ENCODE peak calls at places on chromosome 11, in seven cellular contexts. P is suprapubic skin, R is skeletal muscle cell, Y is mesendoderm, U is AG09309, F is pancreas, K is epithelial cell of esophagus. V is an unnamed sample.

GRCh38 chr11:118639899-118640298 is 32.5 kb downstream of the PHLDB1 start:
- DNase-seq in U (no peak), R (no peak), F (no peak), P (no peak), K (no peak), Y (no peak), V (no peak)

GRCh38 chr11:116787436-116787785 is 412 bp downstream of the ZPR1 start:
- DNase-seq in R (no peak), Y (no peak), U (no peak), P (no peak), F (no peak), K (no peak), V (no peak)

GRCh38 chr11:42299780-42300179 is 840.3 kb upstream of the LRRC4C start:
- DNase-seq in U (no peak), K (no peak), R (no peak), F (no peak), Y (no peak), P (no peak), V (no peak)

GRCh38 chr11:84408946-84409411 is 1122.8 kb upstream of the CCDC90B start:
- DNase-seq in F (no peak), Y (peak), R (peak), P (no peak), K (peak), U (peak), V (no peak)

GRCh38 chr11:134819026-134819425 is 407.0 kb upstream of the B3GAT1 start:
- DNase-seq in P (no peak), F (no peak), Y (peak), K (no peak), R (no peak), U (no peak), V (no peak)

GRCh38 chr11:66987158-66987620 is 12.1 kb downstream of the C11orf86 start:
- DNase-seq in F (no peak), P (no peak), K (no peak), R (no peak), Y (peak), U (no peak), V (no peak)

GRCh38 chr11:98561216-98561615 is 459.5 kb upstream of the CNTN5 start:
- DNase-seq in Y (no peak), R (no peak), U (no peak), P (no peak), F (no peak), K (peak), V (no peak)

GRCh38 chr11:76769645-76770586 is 13.2 kb upstream of the TSKU start:
- DNase-seq in F (peak), K (no peak), P (no peak), U (no peak), Y (peak), R (no peak), V (no peak)

GRCh38 chr11:69040581-69041260 is 8.0 kb upstream of the TPCN2 start:
- DNase-seq in R (peak), P (no peak), K (no peak), U (peak), Y (peak), F (no peak), V (no peak)

GRCh38 chr11:75164318-75164827 is 13.5 kb downstream of the SLCO2B1 start:
- DNase-seq in R (no peak), K (no peak), Y (no peak), U (no peak), F (no peak), P (no peak), V (no peak)

GRCh38 chr11:130216591-130217132 is 57.1 kb downstream of the ST14 start:
- DNase-seq in P (no peak), Y (no peak), K (no peak), U (no peak), F (no peak), R (no peak), V (no peak)

GRCh38 chr11:93611836-93612677 is 49.4 kb upstream of the CEP295 start:
- DNase-seq in R (no peak), Y (no peak), F (peak), U (no peak), K (no peak), P (no peak), V (no peak)

GRCh38 chr11:61752117-61752924 is at the start of gene MYRF:
- DNase-seq in R (no peak), K (peak), U (no peak), Y (peak), F (no peak), P (no peak), V (no peak)

GRCh38 chr11:26753738-26754504 is 32.1 kb upstream of the SLC5A12 start:
- DNase-seq in P (no peak), F (peak), U (peak), K (peak), R (peak), Y (peak), V (peak)

GRCh38 chr11:120191058-120191457 is 19.8 kb upstream of the OAF start:
- DNase-seq in Y (peak), K (no peak), P (no peak), R (no peak), F (no peak), U (no peak), V (no peak)

GRCh38 chr11:27528711-27529110 is 22.1 kb upstream of the LIN7C start:
- DNase-seq in Y (no peak), U (no peak), K (no peak), F (no peak), R (no peak), P (no peak), V (no peak)

GRCh38 chr11:85787809-85788805 is 22.8 kb downstream of the SYTL2 start:
- DNase-seq in Y (peak), R (no peak), P (no peak), F (no peak), K (peak), U (no peak), V (no peak)

GRCh38 chr11:117972044-117972443 is 14.2 kb upstream of the IL10RA start:
- DNase-seq in P (peak), F (no peak), U (no peak), K (no peak), R (no peak), Y (no peak), V (no peak)

GRCh38 chr11:103125462-103125861 is 16.2 kb downstream of the DYNC2H1 start:
- DNase-seq in Y (no peak), K (peak), F (no peak), R (no peak), P (no peak), U (no peak), V (no peak)

GRCh38 chr11:69144719-69145365 is 10.9 kb upstream of the SMIM38 start:
- DNase-seq in Y (no peak), R (no peak), P (no peak), K (peak), F (no peak), U (peak), V (no peak)

GRCh38 chr11:118198370-118198769 is 21.9 kb upstream of the SCN2B start:
- DNase-seq in U (no peak), P (peak), K (peak), Y (peak), R (no peak), F (peak), V (peak)

GRCh38 chr11:107545101-107545514 is 20.4 kb downstream of the ALKBH8 start:
- DNase-seq in K (peak), R (peak), U (no peak), F (no peak), P (no peak), Y (no peak), V (no peak)

GRCh38 chr11:47995318-47995717 is 15.0 kb downstream of the PTPRJ start:
- DNase-seq in F (no peak), U (no peak), K (no peak), P (no peak), R (no peak), Y (no peak), V (no peak)

GRCh38 chr11:108914981-108915380 is 250.1 kb downstream of the DDX10 start:
- DNase-seq in Y (no peak), F (no peak), R (no peak), U (no peak), P (no peak), K (no peak), V (no peak)

GRCh38 chr11:487571-488021 is 19.4 kb downstream of the RNH1 start:
- DNase-seq in K (no peak), U (no peak), F (no peak), Y (no peak), P (no peak), R (no peak), V (no peak)

GRCh38 chr11:57440744-57441414 is 14.0 kb upstream of the SLC43A3 start:
- DNase-seq in F (no peak), U (no peak), K (no peak), Y (no peak), P (no peak), R (no peak), V (no peak)

GRCh38 chr11:81907996-81908395 is 825.7 kb downstream of the FAM181B start:
- DNase-seq in F (no peak), Y (no peak), R (no peak), K (no peak), U (no peak), P (no peak), V (no peak)

GRCh38 chr11:122032317-122032716 is 83.7 kb downstream of the BLID start:
- DNase-seq in U (peak), K (no peak), F (no peak), R (peak), Y (no peak), P (no peak), V (no peak)

GRCh38 chr11:101582242-101583052 is 1.4 kb downstream of the TRPC6 start:
- DNase-seq in R (no peak), U (no peak), Y (peak), K (peak), F (no peak), P (no peak), V (no peak)

GRCh38 chr11:130062030-130062429 is 7.7 kb upstream of the APLP2 start:
- DNase-seq in K (peak), F (no peak), U (no peak), Y (no peak), P (no peak), R (no peak), V (no peak)

GRCh38 chr11:81203876-81204275 is 1529.8 kb downstream of the FAM181B start:
- DNase-seq in P (no peak), K (peak), F (no peak), Y (no peak), R (no peak), U (no peak), V (no peak)

GRCh38 chr11:103730151-103730940 is 306.1 kb upstream of the DDI1 start:
- DNase-seq in P (no peak), K (peak), Y (no peak), R (no peak), U (no peak), F (no peak), V (no peak)

GRCh38 chr11:58575377-58576020 is at the start of gene LPXN:
- DNase-seq in F (no peak), R (no peak), K (peak), Y (no peak), P (no peak), U (peak), V (peak)

GRCh38 chr11:76861490-76861953 is 804 bp downstream of the ACER3 start:
- DNase-seq in P (no peak), K (peak), U (no peak), Y (peak), F (no peak), R (no peak), V (no peak)

GRCh38 chr11:117562111-117562510 is 234.5 kb downstream of the CEP164 start:
- DNase-seq in U (no peak), K (no peak), P (no peak), F (no peak), R (no peak), Y (no peak), V (no peak)

GRCh38 chr11:66317766-66318575 is 1.1 kb upstream of the CD248 start:
- DNase-seq in K (peak), Y (peak), R (peak), U (peak), F (no peak), P (peak), V (peak)

GRCh38 chr11:61256710-61257482 is 15.9 kb downstream of the PGA5 start:
- DNase-seq in K (no peak), P (no peak), U (no peak), Y (no peak), F (no peak), R (no peak), V (no peak)

GRCh38 chr11:44870142-44870541 is 80.5 kb downstream of the TP53I11 start:
- DNase-seq in Y (no peak), U (no peak), P (no peak), F (no peak), R (no peak), K (no peak), V (no peak)

DNA sequence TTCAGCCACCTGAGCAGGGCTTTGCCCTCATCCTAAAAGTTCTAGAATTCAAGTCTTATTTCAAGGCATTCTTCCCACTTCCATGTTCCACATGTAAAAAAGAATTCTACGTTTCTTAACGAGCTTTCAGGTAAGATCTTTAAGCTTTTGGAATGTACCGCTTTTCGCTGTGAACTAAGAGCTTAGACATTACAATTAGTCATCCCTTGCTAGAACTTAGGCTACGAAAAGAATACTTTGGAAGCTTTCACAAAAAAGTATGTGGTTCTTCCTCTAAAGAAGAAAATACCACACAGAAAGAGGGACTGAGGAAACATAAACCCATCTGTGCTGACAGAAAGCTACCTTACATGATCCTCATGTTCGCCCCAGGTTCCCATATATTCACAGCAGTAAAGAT is 1.9 kb downstream of the NUMA1 start:
- DNase-seq in F (no peak), R (no peak), P (no peak), Y (no peak), U (no peak), K (peak), V (no peak)
- H3K4me3 ChIP-seq in F (no peak), R (peak), P (peak), Y (no peak), U (no peak), K (peak), V (no peak)

DNA sequence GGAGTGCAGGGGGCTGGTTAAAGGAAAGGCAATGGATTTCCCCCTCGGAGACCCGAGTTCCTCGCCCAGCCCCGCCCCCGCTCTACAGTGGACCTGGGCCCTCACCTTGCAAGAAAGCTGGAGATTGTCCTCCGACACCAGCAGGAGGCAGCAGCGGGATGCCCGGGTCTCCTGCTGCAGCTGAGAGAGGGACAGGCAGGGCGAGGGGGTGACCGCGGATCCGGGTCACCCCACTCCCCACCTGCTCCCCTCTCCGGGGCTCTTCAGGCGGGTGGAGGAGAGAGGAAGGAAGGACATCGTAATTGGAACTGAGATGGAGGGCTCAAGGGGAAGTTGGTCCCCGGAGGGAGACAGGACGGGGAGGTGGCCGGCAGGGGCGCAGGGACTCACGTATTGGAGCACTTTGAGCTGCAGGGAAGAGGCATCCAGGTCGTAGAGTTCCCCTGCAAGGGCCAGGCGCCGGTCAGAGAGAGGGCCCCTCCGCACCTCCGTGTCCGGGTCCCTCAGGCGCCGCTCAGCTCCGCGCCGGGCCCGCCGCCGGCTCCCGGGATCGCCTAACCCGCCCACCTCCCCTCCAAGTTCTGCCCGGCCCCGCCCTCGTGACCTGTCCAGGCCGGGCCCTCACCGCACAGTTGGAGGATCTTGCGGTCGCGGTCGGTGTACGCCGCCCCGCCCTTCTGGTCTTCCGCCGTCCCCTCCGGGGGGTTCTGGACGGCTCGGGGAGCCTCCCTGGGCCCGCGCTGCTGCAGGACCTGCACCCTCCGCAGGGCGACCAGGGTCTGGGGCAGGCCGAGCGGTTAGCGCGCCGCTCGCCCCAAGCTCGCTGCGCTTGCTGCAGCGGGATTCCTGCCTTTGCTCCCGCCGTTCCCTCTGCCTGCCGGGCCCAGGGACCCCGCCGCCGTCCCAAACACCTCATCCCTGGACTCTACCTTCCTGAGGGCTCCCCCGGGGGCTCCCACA is 84.1 kb downstream of the PDE2A start:
- DNase-seq in K (peak), R (no peak), U (no peak), Y (peak), F (peak), P (no peak), V (no peak)
- H3K4me3 ChIP-seq in K (no peak), R (peak), U (no peak), Y (peak), F (peak), P (peak), V (no peak)

GRCh38 chr11:63915961-63916836 is 765 bp downstream of the RCOR2 start:
- DNase-seq in P (no peak), K (no peak), U (no peak), F (peak), Y (peak), R (no peak), V (no peak)
- H3K4me3 ChIP-seq in P (peak), K (peak), U (peak), F (peak), Y (peak), R (peak), V (peak)

GRCh38 chr11:35391922-35392813 is 27.2 kb downstream of the SLC1A2 start:
- DNase-seq in K (peak), Y (peak), R (peak), U (peak), F (peak), P (peak), V (peak)
- H3K4me3 ChIP-seq in K (peak), Y (no peak), R (no peak), U (no peak), F (no peak), P (no peak), V (no peak)

GRCh38 chr11:2532704-2533641 is 88.2 kb downstream of the KCNQ1 start:
- DNase-seq in R (peak), K (peak), Y (peak), U (peak), P (peak), F (peak), V (peak)

GRCh38 chr11:2534131-2534956 is 89.5 kb downstream of the KCNQ1 start:
- DNase-seq in R (no peak), P (peak), F (peak), K (peak), Y (no peak), U (no peak), V (no peak)

GRCh38 chr11:2534957-2535672 is 90.3 kb downstream of the KCNQ1 start:
- DNase-seq in F (peak), K (no peak), P (peak), Y (no peak), R (no peak), U (no peak), V (no peak)

GRCh38 chr11:2531987-2532703 is 87.3 kb downstream of the KCNQ1 start:
- DNase-seq in F (peak), P (no peak), Y (no peak), K (no peak), U (no peak), R (no peak), V (no peak)

GRCh38 chr11:2533642-2534115 is 88.9 kb downstream of the KCNQ1 start:
- DNase-seq in U (peak), F (peak), K (peak), P (peak), R (peak), Y (peak), V (no peak)
- H3K4me3 ChIP-seq in U (no peak), F (no peak), K (no peak), P (peak), R (no peak), Y (no peak), V (no peak)

DNA sequence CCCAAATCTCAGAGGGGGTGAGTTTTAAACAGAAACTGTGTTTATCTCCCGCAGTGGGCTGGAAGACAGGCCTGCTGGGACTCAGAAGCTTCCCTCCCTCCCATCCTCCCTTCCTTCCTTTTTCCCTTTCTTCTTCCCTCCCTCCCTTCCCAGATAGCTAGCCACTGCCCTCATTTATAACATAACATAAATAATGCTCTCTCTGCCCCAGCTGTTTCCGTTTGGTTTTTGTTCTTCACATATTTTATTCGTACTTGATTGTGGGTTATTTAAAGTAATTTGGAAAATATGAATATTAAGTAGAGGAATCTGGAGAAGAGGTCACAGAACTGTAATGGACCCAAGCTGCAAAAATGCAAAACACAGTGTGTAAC is 140.9 kb downstream of the TEAD1 start:
- DNase-seq in Y (no peak), P (no peak), K (no peak), R (no peak), U (no peak), F (no peak), V (no peak)
- H3K4me3 ChIP-seq in Y (no peak), P (peak), K (no peak), R (no peak), U (no peak), F (no peak), V (peak)